ENCODE peak calls at places on chromosomes 11 and 22, in six cellular contexts. D is cardiac muscle cell, B is iPS DF 6.9, N is AG10803, H is right lobe of liver, J is psoas muscle. V is an unnamed sample.

GRCh38 chr11:126487711-126488110 is 132.2 kb downstream of the ST3GAL4 start:
- DNase-seq in J (peak; percentile 25), N (no peak), D (no peak), H (no peak), B (no peak), V (no peak)

GRCh38 chr11:88315981-88316441 is 21.5 kb downstream of the CTSC start:
- DNase-seq in B (no peak), H (no peak), N (no peak), J (no peak), D (no peak), V (no peak)

GRCh38 chr22:27718186-27719032 is 83.1 kb downstream of the MN1 start:
- DNase-seq in J (peak; percentile 90), D (peak; percentile 28), N (peak; percentile 92), B (no peak), H (no peak), V (peak; percentile 92)

GRCh38 chr22:45310331-45311032 is 748 bp downstream of the FAM118A start:
- DNase-seq in H (peak; percentile 66), D (no peak), N (no peak), B (no peak), J (no peak), V (no peak)

GRCh38 chr11:81267246-81267645 is 1466.4 kb downstream of the FAM181B start:
- DNase-seq in B (no peak), N (no peak), D (no peak), H (no peak), J (no peak), V (no peak)

GRCh38 chr11:83441171-83441570 is 155.0 kb upstream of the CCDC90B start:
- DNase-seq in B (no peak), J (no peak), D (no peak), N (no peak), H (no peak), V (no peak)

GRCh38 chr11:118998822-118999221 is 884 bp downstream of the CENATAC start:
- DNase-seq in B (no peak), J (no peak), H (no peak), D (no peak), N (peak; percentile 63), V (no peak)

GRCh38 chr11:106070606-106071005 is 6.5 kb downstream of the KBTBD3 start:
- DNase-seq in B (no peak), N (peak; percentile 3), D (no peak), H (no peak), J (no peak), V (no peak)

GRCh38 chr11:119222308-119222707 is 16.2 kb downstream of the CBL start:
- DNase-seq in N (peak; percentile 73), B (no peak), J (no peak), D (no peak), H (no peak), V (no peak)

GRCh38 chr22:49763696-49764095 is 64.0 kb downstream of the BRD1 start:
- DNase-seq in D (no peak), H (peak; percentile 39), B (no peak), J (peak; percentile 35), N (no peak), V (no peak)

GRCh38 chr22:48072777-48073176 is 1310.3 kb downstream of the TBC1D22A start:
- DNase-seq in N (no peak), H (no peak), D (no peak), J (no peak), B (no peak), V (no peak)

GRCh38 chr11:27722117-27722844 is 22.0 kb upstream of the BDNF start:
- DNase-seq in N (peak; percentile 43), B (no peak), D (peak; percentile 35), H (no peak), J (no peak), V (no peak)

GRCh38 chr22:32932176-32932575 is 126.0 kb downstream of the SYN3 start:
- DNase-seq in B (no peak), N (peak; percentile 54), H (no peak), J (no peak), D (no peak), V (no peak)

GRCh38 chr11:106231591-106231990 is 154.1 kb downstream of the AASDHPPT start:
- DNase-seq in J (no peak), N (peak; percentile 45), H (no peak), D (no peak), B (no peak), V (no peak)

GRCh38 chr11:118961591-118961990 is 5.5 kb downstream of the UPK2 start:
- DNase-seq in B (no peak), D (no peak), H (no peak), J (no peak), N (no peak), V (no peak)

GRCh38 chr22:29485448-29485847 is 5.4 kb downstream of the NEFH start:
- DNase-seq in B (no peak), J (no peak), H (no peak), N (no peak), D (no peak), V (no peak)

GRCh38 chr11:81579339-81579738 is 1154.3 kb downstream of the FAM181B start:
- DNase-seq in B (no peak), N (no peak), H (no peak), J (no peak), D (no peak), V (no peak)

GRCh38 chr11:78181155-78181554 is 7.3 kb downstream of the KCTD21 start:
- DNase-seq in N (no peak), H (no peak), B (no peak), D (no peak), J (no peak), V (no peak)

GRCh38 chr22:30390974-30391691 is 3.9 kb upstream of the RNF215 start:
- DNase-seq in N (peak; percentile 58), B (no peak), D (peak; percentile 73), H (peak; percentile 83), J (peak; percentile 73), V (no peak)

GRCh38 chr22:43262990-43263644 is 76.2 kb upstream of the TTLL12 start:
- DNase-seq in H (peak; percentile 89), N (no peak), J (no peak), D (no peak), B (no peak), V (no peak)

GRCh38 chr22:41800348-41801146 is at the start of gene CCDC134:
- DNase-seq in B (peak; percentile 67), D (peak; percentile 94), N (peak; percentile 78), H (peak; percentile 95), J (peak; percentile 96), V (peak; percentile 85)

GRCh38 chr22:19193879-19194278 is 15.3 kb upstream of the SLC25A1 start:
- DNase-seq in D (no peak), H (no peak), J (peak; percentile 2), B (no peak), N (no peak), V (no peak)

GRCh38 chr11:1305558-1306056 is 3.8 kb downstream of the TOLLIP start:
- DNase-seq in H (no peak), D (no peak), J (no peak), N (no peak), B (no peak), V (no peak)

GRCh38 chr11:79437981-79438630 is 2.7 kb downstream of the TENM4 start:
- DNase-seq in B (no peak), J (peak; percentile 46), D (peak; percentile 27), N (peak; percentile 78), H (no peak), V (peak; percentile 66)
- H3K4me3 ChIP-seq in B (peak overlapping the region; percentile 50), J (peak overlapping the region; percentile 68), D (peak overlapping the region; percentile 59), N (peak overlapping the region; percentile 74), H (peak overlapping the region; percentile 26), V (peak overlapping the region; percentile 74)

GRCh38 chr11:123694551-123694950 is 40.1 kb upstream of the SCN3B start:
- DNase-seq in D (no peak), J (no peak), H (no peak), N (peak; percentile 57), B (no peak), V (no peak)
- H3K4me3 ChIP-seq in D (no peak overlapping the region), J (no peak overlapping the region), H (no peak overlapping the region), N (no peak overlapping the region), B (no peak overlapping the region), V (no peak overlapping the region)

GRCh38 chr11:47071871-47072270 is 104.8 kb downstream of the ARFGAP2 start:
- DNase-seq in H (no peak), J (peak; percentile 52), N (peak; percentile 5), D (no peak), B (no peak), V (no peak)

GRCh38 chr11:47070769-47071168 is 105.9 kb downstream of the ARFGAP2 start:
- DNase-seq in B (no peak), N (no peak), D (no peak), J (no peak), H (no peak), V (no peak)

GRCh38 chr11:47067401-47067800 is 109.3 kb downstream of the ARFGAP2 start:
- DNase-seq in J (no peak), N (no peak), D (no peak), H (no peak), B (no peak), V (no peak)

DNA sequence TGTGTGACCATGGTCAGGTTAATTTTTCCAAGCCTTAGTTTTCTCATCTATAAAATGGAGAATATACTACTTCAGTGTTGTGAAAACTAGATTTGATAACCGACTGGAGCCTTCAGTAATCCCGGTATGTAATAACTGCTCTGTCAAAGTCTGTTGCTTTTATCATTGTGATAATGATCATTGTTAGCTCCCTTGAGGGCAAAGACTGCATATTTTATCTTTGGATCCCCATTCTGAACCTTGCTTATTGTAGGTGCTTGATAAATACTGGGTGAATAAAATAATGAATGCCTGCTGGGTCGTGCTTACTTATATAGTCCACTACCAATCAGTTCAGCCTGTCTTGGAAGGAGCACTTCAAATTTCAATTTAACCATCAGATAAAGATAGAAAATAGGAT is 105.3 kb downstream of the ARFGAP2 start:
- DNase-seq in D (no peak), J (no peak), H (no peak), B (no peak), N (no peak), V (no peak)
- H3K4me3 ChIP-seq in D (no peak overlapping the region), J (no peak overlapping the region), H (no peak overlapping the region), B (no peak overlapping the region), N (no peak overlapping the region), V (no peak overlapping the region)

GRCh38 chr11:125084761-125085231 is 21.7 kb downstream of the SLC37A2 start:
- DNase-seq in J (no peak), D (no peak), B (no peak), N (no peak), H (no peak), V (no peak)

GRCh38 chr11:125082611-125083311 is 19.7 kb downstream of the SLC37A2 start:
- DNase-seq in B (no peak), H (no peak), J (no peak), D (peak; percentile 10), N (peak; percentile 66), V (peak; percentile 88)

GRCh38 chr11:125083312-125084056 is 20.4 kb downstream of the SLC37A2 start:
- DNase-seq in H (no peak), B (no peak), D (no peak), N (no peak), J (no peak), V (no peak)

GRCh38 chr11:125085301-125086081 is 22.4 kb downstream of the SLC37A2 start:
- DNase-seq in D (no peak), H (no peak), J (no peak), N (no peak), B (no peak), V (no peak)

GRCh38 chr11:125084057-125084416 is 20.9 kb downstream of the SLC37A2 start:
- DNase-seq in J (no peak), B (no peak), D (no peak), N (no peak), H (no peak), V (no peak)
- H3K4me3 ChIP-seq in J (no peak overlapping the region), B (no peak overlapping the region), D (no peak overlapping the region), N (no peak overlapping the region), H (no peak overlapping the region), V (no peak overlapping the region)

V was measured in RWPE2.